ENCODE peak calls at places on chromosomes 3 and 15, in five cellular contexts. T, B, E, H and Z are unnamed samples.

GRCh38 chr3:151770941-151771340 is 37.2 kb downstream of the AADACL2 start:
- DNase-seq in B (no peak), H (no peak), T (peak), E (peak), Z (peak)

GRCh38 chr15:91534235-91534634 is 319.3 kb upstream of the SLCO3A1 start:
- DNase-seq in E (no peak), T (no peak), H (no peak), B (no peak), Z (no peak)

GRCh38 chr3:193930247-193930646 is 205.7 kb upstream of the HES1 start:
- DNase-seq in H (no peak), T (no peak), B (no peak), E (no peak), Z (no peak)

GRCh38 chr3:195003006-195003892 is 267.7 kb downstream of the XXYLT1 start:
- DNase-seq in H (no peak), B (peak), E (peak), T (peak), Z (peak)

GRCh38 chr3:53286727-53287412 is 31.0 kb upstream of the TKT start:
- DNase-seq in E (peak), T (peak), B (no peak), H (no peak), Z (peak)

GRCh38 chr3:35965908-35966307 is 326.6 kb downstream of the ARPP21 start:
- DNase-seq in H (no peak), E (peak), B (peak), T (peak), Z (peak)

GRCh38 chr3:182259579-182259978 is 533.7 kb upstream of the ATP11B start:
- DNase-seq in E (peak), T (no peak), H (no peak), B (peak), Z (no peak)

GRCh38 chr3:195047536-195047935 is 223.4 kb downstream of the XXYLT1 start:
- DNase-seq in T (no peak), E (no peak), H (no peak), B (no peak), Z (no peak)

GRCh38 chr3:152381881-152382295 is 113.2 kb downstream of the MBNL1 start:
- DNase-seq in E (no peak), B (no peak), T (no peak), H (no peak), Z (no peak)

GRCh38 chr3:129605593-129606521 is 619 bp downstream of the PLXND1 start:
- DNase-seq in H (peak), T (peak), E (peak), B (peak), Z (peak)

GRCh38 chr3:112546216-112546759 is 15.5 kb downstream of the ATG3 start:
- DNase-seq in E (no peak), H (no peak), T (no peak), B (no peak), Z (peak)

GRCh38 chr15:66803749-66804148 is 101.7 kb downstream of the SMAD6 start:
- DNase-seq in E (no peak), H (no peak), T (no peak), B (no peak), Z (no peak)

GRCh38 chr3:12194669-12195161 is 36.0 kb upstream of the TIMP4 start:
- DNase-seq in E (peak), T (peak), H (peak), B (peak), Z (peak)

GRCh38 chr15:72961326-72961725 is 90.9 kb upstream of the NEO1 start:
- DNase-seq in E (no peak), H (no peak), B (no peak), T (no peak), Z (no peak)

GRCh38 chr3:30408105-30408557 is 198.3 kb upstream of the TGFBR2 start:
- DNase-seq in B (no peak), T (no peak), E (peak), H (no peak), Z (peak)

GRCh38 chr3:11603628-11604027 is 40.1 kb downstream of the VGLL4 start:
- DNase-seq in E (peak), B (no peak), H (no peak), T (peak), Z (peak)

GRCh38 chr3:105907790-105908189 is 39.0 kb upstream of the CBLB start:
- DNase-seq in E (no peak), H (no peak), T (peak), B (no peak), Z (peak)

GRCh38 chr3:183924956-183925355 is 40.3 kb upstream of the PARL start:
- DNase-seq in B (no peak), H (no peak), T (peak), E (peak), Z (peak)

GRCh38 chr15:101320501-101321052 is 25.5 kb upstream of the SNRPA1 start:
- DNase-seq in H (peak), B (no peak), T (no peak), E (peak), Z (peak)

GRCh38 chr3:78941587-78941986 is 826.2 kb downstream of the ROBO1 start:
- DNase-seq in E (peak), B (no peak), T (peak), H (no peak), Z (peak)

GRCh38 chr3:72907131-72907697 is 19.4 kb downstream of the GXYLT2 start:
- DNase-seq in E (peak), T (peak), B (no peak), H (no peak), Z (peak)

GRCh38 chr3:8776406-8776805 is 7.0 kb upstream of the OXTR start:
- DNase-seq in E (peak), B (no peak), H (no peak), T (peak), Z (peak)

GRCh38 chr15:65204931-65205655 is 6.2 kb downstream of the CILP start:
- DNase-seq in B (no peak), H (no peak), E (no peak), T (no peak), Z (no peak)

GRCh38 chr15:71278989-71279756 is 163.9 kb downstream of the THSD4 start:
- DNase-seq in E (peak), H (no peak), T (peak), B (peak), Z (peak)

GRCh38 chr3:197906850-197907187 is 43.2 kb upstream of the RPL35A start:
- DNase-seq in H (no peak), T (no peak), B (peak), E (no peak), Z (no peak)

GRCh38 chr3:126528800-126529541 is 5.0 kb downstream of the CHST13 start:
- DNase-seq in E (peak), T (peak), H (no peak), B (no peak), Z (peak)

GRCh38 chr3:93855406-93855805 is 118.3 kb downstream of the PROS1 start:
- DNase-seq in T (no peak), E (no peak), H (no peak), B (no peak), Z (no peak)

GRCh38 chr3:19103510-19103909 is 44.8 kb upstream of the KCNH8 start:
- DNase-seq in T (no peak), H (no peak), E (no peak), B (no peak), Z (no peak)

GRCh38 chr3:48464713-48465221 is 18.2 kb downstream of the ATRIP start:
- DNase-seq in H (no peak), B (no peak), T (no peak), E (no peak), Z (no peak)

GRCh38 chr15:66894363-66894762 is 171.0 kb upstream of the SMAD3 start:
- DNase-seq in T (no peak), H (no peak), B (no peak), E (no peak), Z (no peak)

GRCh38 chr15:93135997-93136397 is 47.0 kb upstream of the RGMA start:
- DNase-seq in H (no peak), B (no peak), E (no peak), T (no peak), Z (no peak)